ENCODE peak calls at places on chromosomes 1 and 21, in eight cellular contexts. J, N, D, Y, G, I, A and L are unnamed samples.

GRCh38 chr1:17279001-17279830 is 28.8 kb upstream of the PADI4 start:
- DNase-seq in J (no peak), D (no peak), G (peak; percentile 92), N (no peak), I (peak; percentile 30), Y (no peak), A (no peak), L (no peak)

GRCh38 chr1:38586993-38587646 is 272.5 kb downstream of the RRAGC start:
- DNase-seq in D (no peak), G (peak; percentile 21), N (peak; percentile 49), I (peak; percentile 66), J (peak; percentile 30), A (no peak), Y (no peak), L (peak; percentile 8)

GRCh38 chr1:204443260-204443619 is 31.6 kb upstream of the PPP1R15B start:
- DNase-seq in N (no peak), D (no peak), Y (no peak), J (peak; percentile 88), A (no peak), I (no peak), G (peak; percentile 39), L (no peak)

GRCh38 chr1:27567931-27568246 is 36.1 kb downstream of the AHDC1 start:
- DNase-seq in I (no peak), Y (no peak), G (no peak), N (no peak), A (no peak), J (no peak), D (no peak), L (no peak)

GRCh38 chr1:77039739-77040138 is 172.5 kb downstream of the ST6GALNAC5 start:
- DNase-seq in G (no peak), Y (no peak), I (no peak), N (no peak), A (peak; percentile 55), D (peak; percentile 59), J (peak; percentile 97), L (peak; percentile 47)

GRCh38 chr1:170134126-170134525 is 11.6 kb upstream of the NTMT2 start:
- DNase-seq in Y (no peak), N (no peak), G (no peak), J (no peak), A (no peak), I (no peak), D (no peak), L (no peak)

GRCh38 chr1:236302941-236303340 is 21.2 kb upstream of the ERO1B start:
- DNase-seq in N (no peak), A (no peak), D (no peak), J (peak; percentile 29), G (no peak), I (no peak), Y (no peak), L (no peak)

GRCh38 chr21:38170705-38171682 is 85.8 kb upstream of the KCNJ15 start:
- DNase-seq in Y (no peak), G (no peak), J (peak; percentile 52), D (no peak), N (no peak), A (no peak), I (no peak), L (no peak)

GRCh38 chr1:174535207-174535606 is 87.4 kb downstream of the GPR52 start:
- DNase-seq in I (no peak), D (no peak), A (no peak), Y (no peak), J (no peak), N (no peak), G (no peak), L (no peak)

GRCh38 chr1:235632538-235633219 is 16.9 kb downstream of the GNG4 start:
- DNase-seq in J (peak; percentile 27), D (no peak), A (no peak), I (no peak), G (no peak), N (no peak), Y (no peak), L (no peak)

GRCh38 chr21:46068516-46069079 is 29.3 kb upstream of the COL6A2 start:
- DNase-seq in G (no peak), I (no peak), A (no peak), Y (no peak), N (no peak), D (no peak), J (no peak), L (no peak)

GRCh38 chr1:10623391-10624145 is 148.8 kb downstream of the PEX14 start:
- DNase-seq in G (no peak), J (no peak), D (no peak), N (no peak), Y (no peak), I (no peak), A (no peak), L (no peak)

GRCh38 chr1:102593276-102593675 is 515.0 kb downstream of the COL11A1 start:
- DNase-seq in I (no peak), N (no peak), J (peak; percentile 10), G (no peak), A (no peak), Y (no peak), D (no peak), L (no peak)

GRCh38 chr1:237562247-237562823 is 328.4 kb downstream of the ZP4 start:
- DNase-seq in Y (no peak), N (peak; percentile 30), G (no peak), J (peak; percentile 85), A (peak; percentile 44), D (no peak), I (no peak), L (peak; percentile 75)

GRCh38 chr1:159892944-159893343 is 7.0 kb downstream of the CFAP45 start:
- DNase-seq in J (peak; percentile 76), N (no peak), Y (no peak), I (peak; percentile 36), G (no peak), A (no peak), D (no peak), L (no peak)

GRCh38 chr1:26833432-26834405 is 7.2 kb downstream of the ZDHHC18 start:
- DNase-seq in N (no peak), G (no peak), D (no peak), Y (peak; percentile 85), I (peak; percentile 95), J (no peak), A (no peak), L (no peak)

GRCh38 chr1:196677781-196678509 is 26.1 kb downstream of the CFH start:
- DNase-seq in Y (no peak), J (no peak), N (no peak), I (no peak), D (no peak), A (no peak), G (no peak), L (no peak)

GRCh38 chr1:206465951-206466350 is 4.3 kb upstream of the IKBKE start:
- DNase-seq in A (no peak), I (no peak), N (no peak), G (no peak), J (no peak), D (no peak), Y (no peak), L (no peak)

GRCh38 chr1:6802454-6802853 is 17.2 kb downstream of the CAMTA1 start:
- DNase-seq in D (no peak), Y (no peak), G (no peak), J (no peak), I (no peak), N (no peak), A (no peak), L (no peak)

GRCh38 chr1:72018562-72018961 is 263.8 kb downstream of the NEGR1 start:
- DNase-seq in A (no peak), I (no peak), N (no peak), G (no peak), D (no peak), Y (no peak), J (no peak), L (no peak)

GRCh38 chr1:48552420-48552819 is 80.4 kb upstream of the SPATA6 start:
- DNase-seq in N (peak; percentile 76), I (peak; percentile 59), J (peak; percentile 48), A (no peak), G (no peak), D (no peak), Y (no peak), L (no peak)

GRCh38 chr21:42563261-42564045 is 49.8 kb downstream of the SLC37A1 start:
- DNase-seq in D (no peak), Y (no peak), N (no peak), I (peak; percentile 18), A (no peak), J (peak; percentile 22), G (no peak), L (no peak)

GRCh38 chr1:20357796-20358195 is 67.1 kb downstream of the VWA5B1 start:
- DNase-seq in I (no peak), J (no peak), G (no peak), Y (no peak), A (no peak), D (no peak), N (no peak), L (no peak)

GRCh38 chr1:213409971-213410370 is 358.9 kb downstream of the RPS6KC1 start:
- DNase-seq in G (no peak), N (no peak), D (no peak), Y (no peak), A (no peak), J (no peak), I (no peak), L (no peak)

GRCh38 chr1:218518341-218518740 is 173.2 kb downstream of the TGFB2 start:
- DNase-seq in G (no peak), Y (no peak), N (no peak), A (no peak), I (no peak), D (no peak), J (no peak), L (no peak)

GRCh38 chr1:51101976-51102375 is at the start of gene C1orf185:
- DNase-seq in A (no peak), J (no peak), Y (no peak), N (no peak), D (no peak), I (no peak), G (no peak), L (no peak)